ENCODE peak calls at places on chromosome 1, in nine cellular contexts. S is cardiac fibroblast; P is stimulated activated CD8-positive, alpha-beta memory T cell treated with anti-CD3 and anti-CD28 coated beads, Interleukin-15, amount 100 ng/mL, for 24 hours; K is stimulated activated CD4-positive, alpha-beta T cell treated with anti-CD3 and anti-CD28 coated beads, Interleukin-2, amount 100 ng/mL, for 48 hours; B is NCI-H1105 treated with DMSO at 0.1 percent for 48 hours; Q is activated T-helper 9 cell treated with anti-CD3 and anti-CD28 coated beads, Interleukin-2, amount 50 U/mL, for 16 hours; M is GOT3; Z is mucosa of gallbladder; C is activated naive CD8-positive, alpha-beta T cell treated with anti-CD3 and anti-CD28 coated beads for 36 hours. U is an unnamed sample.

GRCh38 chr1:47235280-47235679 is 3.3 kb upstream of the TAL1 start:
- DNase-seq in S (no peak), P (no peak), K (no peak), B (no peak), Q (no peak), M (no peak), Z (peak), C (no peak), U (no peak)

GRCh38 chr1:160061376-160062100 is 8.4 kb downstream of the KCNJ10 start:
- DNase-seq in S (no peak), P (no peak), K (no peak), B (no peak), Q (no peak), M (no peak), Z (no peak), C (no peak), U (no peak)

GRCh38 chr1:201597551-201598230 is 58.8 kb downstream of the NAV1 start:
- DNase-seq in S (no peak), P (no peak), K (no peak), B (peak), Q (no peak), M (no peak), Z (peak), C (no peak), U (no peak)

GRCh38 chr1:16048573-16049189 is 5.1 kb downstream of the CLCNKB start:
- DNase-seq in S (no peak), P (no peak), K (no peak), B (peak), Q (no peak), M (no peak), Z (no peak), C (peak), U (peak)

GRCh38 chr1:162310337-162310736 is 66.3 kb downstream of the SPATA46 start:
- DNase-seq in S (peak), P (no peak), K (no peak), B (no peak), Q (no peak), M (no peak), Z (no peak), C (no peak), U (no peak)

GRCh38 chr1:230857077-230857476 is 11.2 kb downstream of the C1orf198 start:
- DNase-seq in S (peak), P (no peak), K (no peak), B (no peak), Q (no peak), M (no peak), Z (no peak), C (no peak), U (no peak)

GRCh38 chr1:94602312-94602711 is 60.8 kb upstream of the F3 start:
- DNase-seq in S (peak), P (no peak), K (no peak), B (no peak), Q (no peak), M (no peak), Z (peak), C (no peak), U (no peak)

GRCh38 chr1:93871356-93871755 is 7.7 kb downstream of the DNTTIP2 start:
- DNase-seq in S (no peak), P (no peak), K (no peak), B (no peak), Q (no peak), M (no peak), Z (no peak), C (no peak), U (no peak)

GRCh38 chr1:114750780-114751179 is 7.0 kb downstream of the CSDE1 start:
- DNase-seq in S (no peak), P (no peak), K (no peak), B (peak), Q (no peak), M (no peak), Z (no peak), C (no peak), U (no peak)

U was measured in stimulated activated naive B cell treated with anti-CD40 and anti-IgM and Interleukin-4, amounts not matched to agents 10 μg/mL and 1 μg/mL and 100 μg/mL, for 72 hours.